ENCODE peak calls at places on chromosome 4, in four cellular contexts. Y, W, I and O are unnamed samples.

GRCh38 chr4:89755210-89755609 is 81.8 kb downstream of the SNCA start:
- DNase-seq in Y (no peak), W (no peak), I (no peak), O (no peak)

GRCh38 chr4:113869743-113870375 is 108.3 kb upstream of the CAMK2D start:
- DNase-seq in Y (no peak), W (no peak), I (no peak), O (no peak)

GRCh38 chr4:103915224-103915869 is 195.6 kb upstream of the TACR3 start:
- DNase-seq in Y (no peak), W (no peak), I (no peak), O (no peak)

GRCh38 chr4:165737309-165737972 is 135.6 kb upstream of the TLL1 start:
- DNase-seq in Y (no peak), W (no peak), I (no peak), O (no peak)

GRCh38 chr4:106650701-106651100 is 282.1 kb upstream of the GIMD1 start:
- DNase-seq in Y (no peak), W (no peak), I (no peak), O (no peak)

GRCh38 chr4:71229477-71230257 is 109.2 kb upstream of the SLC4A4 start:
- DNase-seq in Y (no peak), W (no peak), I (no peak), O (no peak)

GRCh38 chr4:68907788-68908700 is 43.6 kb downstream of the UGT2A3 start:
- DNase-seq in Y (no peak), W (no peak), I (no peak), O (no peak)

GRCh38 chr4:2071252-2071911 is 12.3 kb downstream of the NAT8L start:
- DNase-seq in Y (peak; percentile 67), W (peak; percentile 59), I (peak; percentile 35), O (peak; percentile 59)

GRCh38 chr4:110616162-110617062 is 6.5 kb downstream of the PITX2 start:
- DNase-seq in Y (no peak), W (no peak), I (no peak), O (no peak)

GRCh38 chr4:77538144-77538543 is 67.5 kb upstream of the CXCL13 start:
- DNase-seq in Y (no peak), W (no peak), I (no peak), O (no peak)

GRCh38 chr4:55169352-55169959 is 44.1 kb upstream of the KDR start:
- DNase-seq in Y (no peak), W (no peak), I (peak; percentile 51), O (no peak)

GRCh38 chr4:150447356-150447755 is 134.6 kb upstream of the MAB21L2 start:
- DNase-seq in Y (no peak), W (no peak), I (no peak), O (no peak)

GRCh38 chr4:26326791-26327190 is 6.0 kb downstream of the RBPJ start:
- DNase-seq in Y (no peak), W (no peak), I (no peak), O (no peak)

GRCh38 chr4:26325191-26325590 is 4.4 kb downstream of the RBPJ start:
- DNase-seq in Y (no peak), W (no peak), I (no peak), O (no peak)

GRCh38 chr4:26321326-26322276 is 787 bp downstream of the RBPJ start:
- DNase-seq in Y (no peak), W (peak; percentile 70), I (peak; percentile 54), O (peak; percentile 73)

GRCh38 chr4:26322349-26322748 is 1.5 kb downstream of the RBPJ start:
- DNase-seq in Y (no peak), W (no peak), I (no peak), O (no peak)

GRCh38 chr4:26323807-26324206 is 3.0 kb downstream of the RBPJ start:
- DNase-seq in Y (no peak), W (no peak), I (no peak), O (no peak)
- H3K4me1 ChIP-seq in Y (peaks cover 62% of the 10 kb centered on the region), W (peaks cover 32% of the 10 kb centered on the region), I (peaks cover 41% of the 10 kb centered on the region), O (peaks cover 9% of the 10 kb centered on the region)

DNA sequence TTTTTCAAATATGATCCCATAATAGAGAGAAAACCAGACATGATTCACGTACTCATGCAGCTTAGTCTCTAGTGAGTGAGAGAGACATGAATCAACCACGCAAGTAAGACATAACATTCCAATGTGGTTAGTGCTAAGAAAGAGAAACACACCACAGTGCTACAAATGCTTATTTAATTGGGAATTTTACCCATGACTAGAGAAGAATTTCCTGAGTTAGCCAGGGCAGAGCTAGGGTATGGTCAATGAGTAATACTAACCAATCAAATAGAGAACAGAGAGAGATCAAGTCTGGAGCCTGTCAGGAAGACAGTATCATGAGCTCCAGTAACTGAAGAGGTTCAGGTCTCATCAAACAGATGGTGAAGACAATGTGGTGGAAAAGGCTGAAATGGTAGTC is 495.2 kb downstream of the PDGFC start:
- DNase-seq in Y (no peak), W (no peak), I (no peak), O (no peak)
- TF ChIP-seq CTCF in Y (no peak), W (no peak), I (no peak), O (no peak)

GRCh38 chr4:186104895-186105720 is 604 bp downstream of the FAM149A start:
- DNase-seq in Y (peak; percentile 79), W (no peak), I (peak; percentile 56), O (peak; percentile 72)
- H3K27me3 ChIP-seq in Y (peaks cover 47% of the 10 kb centered on the region), W (no peaks in the 10 kb centered on the region), I (peaks cover 16% of the 10 kb centered on the region), O (peaks cover 19% of the 10 kb centered on the region)

GRCh38 chr4:16667464-16667863 is 231.0 kb downstream of the LDB2 start:
- DNase-seq in Y (no peak), W (no peak), I (no peak), O (no peak)

GRCh38 chr4:16670726-16671125 is 227.7 kb downstream of the LDB2 start:
- DNase-seq in Y (no peak), W (no peak), I (no peak), O (no peak)

GRCh38 chr4:16674133-16674532 is 224.3 kb downstream of the LDB2 start:
- DNase-seq in Y (no peak), W (no peak), I (no peak), O (no peak)

GRCh38 chr4:16665942-16666586 is 232.4 kb downstream of the LDB2 start:
- DNase-seq in Y (no peak), W (no peak), I (no peak), O (no peak)

GRCh38 chr4:16669036-16669435 is 229.4 kb downstream of the LDB2 start:
- DNase-seq in Y (no peak), W (no peak), I (no peak), O (no peak)
- H3K4me1 ChIP-seq in Y (no peaks in the 10 kb centered on the region), W (peaks cover 3% of the 10 kb centered on the region), I (peaks cover 31% of the 10 kb centered on the region), O (peaks cover 31% of the 10 kb centered on the region)

DNA sequence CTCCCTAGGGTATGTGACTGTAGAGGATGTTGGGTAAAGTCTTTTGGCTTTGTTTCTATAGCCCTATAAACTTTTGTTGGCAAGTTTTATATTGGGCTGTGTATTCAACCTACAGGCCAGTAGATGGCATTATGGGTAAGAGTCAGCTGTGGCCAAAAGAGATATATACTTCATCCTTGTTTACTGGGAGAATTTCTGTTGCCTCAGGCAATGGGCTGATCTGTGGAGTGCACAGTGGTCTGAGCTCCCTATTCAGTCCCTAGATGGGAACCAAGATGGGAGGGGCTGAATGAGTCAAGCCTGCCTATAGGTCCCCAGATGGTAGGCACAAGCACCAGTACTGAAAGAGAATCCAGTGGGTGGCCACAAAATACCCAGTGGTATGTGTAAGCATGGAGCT is 580.6 kb downstream of the EPHA5 start:
- DNase-seq in Y (no peak), W (no peak), I (no peak), O (no peak)
- TF ChIP-seq CTCF in Y (no peak), W (no peak), I (no peak), O (no peak)